ENCODE peak calls at places on chromosomes 11 and 22, in nine cellular contexts. F, I, M, G, Q, O, B, Z and U are unnamed samples.

GRCh38 chr11:27677108-27677507 is 23.1 kb downstream of the BDNF start:
- DNase-seq in B (no peak), G (no peak), O (no peak), I (no peak), M (no peak), Z (no peak), F (no peak), Q (no peak), U (no peak)

GRCh38 chr11:65083834-65084597 is at the start of the genes CDCA5 and ZFPL1:
- DNase-seq in O (peak), Z (peak), Q (peak), G (peak), M (peak), I (peak), B (peak), F (peak), U (peak)

GRCh38 chr11:110908401-110909106 is 196.3 kb upstream of the ARHGAP20 start:
- DNase-seq in B (no peak), M (no peak), O (no peak), Z (no peak), G (peak), Q (peak), I (peak), F (peak), U (no peak)

GRCh38 chr11:85062626-85063025 is 564.5 kb downstream of the DLG2 start:
- DNase-seq in Z (no peak), B (no peak), I (no peak), M (no peak), F (no peak), G (no peak), O (no peak), Q (no peak), U (no peak)

GRCh38 chr11:15208570-15209222 is 94.0 kb downstream of the INSC start:
- DNase-seq in M (peak), B (peak), O (peak), Z (peak), Q (peak), F (peak), I (peak), G (peak), U (peak)

GRCh38 chr11:85752890-85753581 is 57.9 kb downstream of the SYTL2 start:
- DNase-seq in G (no peak), O (no peak), M (no peak), F (no peak), Q (no peak), B (no peak), Z (peak), I (no peak), U (peak)

GRCh38 chr11:60872124-60872951 is 5.0 kb downstream of the ZP1 start:
- DNase-seq in Z (no peak), M (no peak), G (peak), I (no peak), B (no peak), F (peak), Q (peak), O (peak), U (no peak)

GRCh38 chr11:95641506-95641905 is 148.1 kb downstream of the FAM76B start:
- DNase-seq in B (no peak), I (no peak), M (no peak), O (peak), Z (no peak), Q (peak), F (no peak), G (no peak), U (peak)

GRCh38 chr22:39920134-39920743 is 19.4 kb downstream of the GRAP2 start:
- DNase-seq in G (no peak), Q (no peak), M (no peak), F (no peak), B (no peak), Z (no peak), O (no peak), I (no peak), U (peak)

GRCh38 chr22:32803020-32803758 is 1.7 kb downstream of the TIMP3 start:
- DNase-seq in O (peak), G (no peak), B (no peak), Q (peak), M (no peak), I (no peak), F (no peak), Z (no peak), U (no peak)

GRCh38 chr11:43366597-43367121 is 7.9 kb downstream of the TTC17 start:
- DNase-seq in Q (no peak), I (no peak), B (no peak), F (no peak), G (peak), Z (no peak), M (no peak), O (no peak), U (no peak)

GRCh38 chr22:19942071-19942885 is 660 bp upstream of the TXNRD2 start:
- DNase-seq in I (peak), O (peak), B (peak), F (peak), G (peak), M (no peak), Z (peak), Q (peak), U (no peak)

GRCh38 chr22:36075724-36076123 is 47.1 kb upstream of the RBFOX2 start:
- DNase-seq in F (no peak), G (no peak), O (no peak), M (no peak), Q (no peak), Z (no peak), I (no peak), B (no peak), U (no peak)

GRCh38 chr11:78549624-78550409 is 24.8 kb downstream of the NARS2 start:
- DNase-seq in I (no peak), F (no peak), O (no peak), G (no peak), Q (no peak), Z (no peak), B (no peak), M (peak), U (no peak)

GRCh38 chr22:30859714-30860095 is 108.9 kb downstream of the MORC2 start:
- DNase-seq in B (no peak), Q (no peak), I (no peak), G (no peak), M (no peak), F (no peak), Z (no peak), O (peak), U (no peak)

GRCh38 chr11:123202155-123202714 is 7.2 kb upstream of the CLMP start:
- DNase-seq in O (no peak), F (peak), G (peak), I (no peak), Q (peak), M (no peak), Z (no peak), B (no peak), U (no peak)

GRCh38 chr11:103091441-103091809 is 535 bp downstream of the DCUN1D5 start:
- DNase-seq in F (peak), G (peak), Q (peak), I (peak), B (peak), M (peak), Z (peak), O (no peak), U (no peak)

GRCh38 chr11:97743205-97743742 is 1277.5 kb upstream of the CNTN5 start:
- DNase-seq in Z (no peak), M (no peak), G (peak), I (no peak), B (no peak), F (peak), Q (peak), O (no peak), U (no peak)

GRCh38 chr11:94740083-94740974 is 27.8 kb upstream of the AMOTL1 start:
- DNase-seq in M (peak), B (no peak), Z (peak), I (no peak), O (peak), F (peak), G (no peak), Q (no peak), U (no peak)

GRCh38 chr11:7600205-7600775 is 73.0 kb downstream of the CYB5R2 start:
- DNase-seq in B (peak), I (no peak), Q (peak), O (peak), F (peak), Z (no peak), G (peak), M (no peak), U (no peak)

GRCh38 chr11:8870461-8871282 is 40.3 kb upstream of the AKIP1 start:
- DNase-seq in I (no peak), B (peak), Z (peak), F (peak), G (peak), Q (peak), M (peak), O (peak), U (no peak)

GRCh38 chr22:50305658-50306566 is 1.5 kb downstream of the PLXNB2 start:
- DNase-seq in B (peak), F (peak), I (no peak), M (peak), Q (peak), Z (peak), O (peak), G (peak), U (no peak)

GRCh38 chr22:36728505-36728904 is 25.0 kb upstream of the CACNG2 start:
- DNase-seq in G (no peak), Z (no peak), Q (no peak), M (no peak), I (no peak), F (no peak), O (no peak), B (no peak), U (no peak)

GRCh38 chr22:49260681-49261580 is 566.7 kb downstream of the BRD1 start:
- DNase-seq in Z (no peak), F (no peak), I (no peak), Q (no peak), G (no peak), B (no peak), O (peak), M (no peak), U (no peak)

GRCh38 chr11:17991799-17992433 is 20.9 kb downstream of the SERGEF start:
- DNase-seq in I (peak), M (peak), F (peak), Q (peak), O (no peak), B (peak), G (no peak), Z (no peak), U (peak)

GRCh38 chr22:37533995-37534394 is 14.8 kb upstream of the CARD10 start:
- DNase-seq in I (no peak), O (no peak), Q (peak), B (no peak), F (peak), Z (no peak), G (peak), M (no peak), U (no peak)

GRCh38 chr11:121829159-121829643 is 286.8 kb downstream of the BLID start:
- DNase-seq in M (no peak), Q (peak), F (peak), Z (no peak), O (peak), B (no peak), G (peak), I (no peak), U (no peak)

GRCh38 chr11:120766318-120766717 is 254.8 kb downstream of the GRIK4 start:
- DNase-seq in B (no peak), O (no peak), Z (no peak), M (no peak), G (no peak), F (no peak), I (no peak), Q (no peak), U (no peak)

GRCh38 chr11:78078218-78079167 is 1.2 kb downstream of the NDUFC2 start:
- DNase-seq in F (no peak), B (no peak), O (no peak), G (no peak), I (peak), M (peak), Q (no peak), Z (no peak), U (no peak)

GRCh38 chr11:128587415-128587814 is at the start of gene ETS1:
- DNase-seq in Z (no peak), F (no peak), M (peak), Q (no peak), B (peak), G (no peak), O (no peak), I (no peak), U (no peak)

DNA sequence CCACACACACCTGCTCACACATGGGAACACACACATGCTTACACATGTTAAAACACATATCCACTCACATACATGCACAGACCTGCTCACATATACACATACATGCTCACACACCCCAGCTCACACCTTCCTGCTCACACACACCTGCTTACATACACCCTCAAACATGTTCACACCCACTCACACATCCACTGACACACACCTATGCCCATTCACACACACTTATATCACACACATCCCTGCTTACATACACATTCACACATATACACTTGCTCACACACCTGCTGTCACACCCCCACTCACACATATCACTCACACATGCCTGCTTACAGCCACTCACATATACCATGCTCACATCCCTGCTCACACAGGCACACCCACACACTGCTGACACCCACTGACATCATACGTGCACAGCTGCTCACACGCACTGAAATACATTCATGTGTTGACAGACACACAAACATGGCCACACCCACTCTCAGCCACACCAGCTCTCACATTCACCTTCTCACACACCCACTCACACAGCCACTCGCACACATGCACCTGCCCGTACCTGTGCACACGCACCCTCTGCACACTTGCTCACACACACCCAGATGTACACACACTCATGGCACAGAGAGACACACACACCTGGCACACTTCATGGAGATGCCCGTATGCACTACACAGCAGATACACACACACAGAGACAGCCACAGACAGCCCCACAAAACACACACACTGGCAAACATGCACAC is 5.7 kb upstream of the MYBPC3 start:
- DNase-seq in Z (peak), B (no peak), I (no peak), O (no peak), G (no peak), Q (no peak), M (no peak), F (no peak), U (no peak)
- H3K4me3 ChIP-seq in Z (no peak), B (no peak), I (no peak), O (no peak), G (no peak), Q (no peak), M (no peak), F (no peak), U (no peak)

DNA sequence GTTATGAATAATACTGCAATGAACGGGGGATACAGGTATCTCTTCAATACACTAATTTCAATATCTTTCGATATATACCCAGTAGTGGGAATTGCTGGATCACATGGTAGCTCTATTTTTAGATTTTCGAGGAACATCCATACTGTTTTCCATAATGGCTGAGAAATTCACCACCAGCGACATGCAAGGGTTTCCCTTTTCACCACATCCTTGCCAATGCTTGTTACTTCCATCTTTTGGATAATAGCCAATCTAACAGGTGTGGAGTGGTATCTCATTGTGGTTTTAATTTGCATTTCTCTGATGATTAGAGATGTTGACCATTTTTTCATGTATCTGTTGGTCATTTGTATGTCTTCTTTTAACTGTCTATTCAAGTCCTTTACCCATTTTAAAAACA is 5.9 kb downstream of the IL10RA start:
- DNase-seq in Z (no peak), O (no peak), M (no peak), F (no peak), I (peak), G (no peak), Q (no peak), B (no peak), U (no peak)
- H3K4me3 ChIP-seq in Z (no peak), O (no peak), M (no peak), F (no peak), I (peak), G (no peak), Q (no peak), B (no peak), U (peak)

GRCh38 chr22:29206372-29207230 is 905 bp downstream of the EMID1 start:
- DNase-seq in B (no peak), F (no peak), G (no peak), M (no peak), Z (no peak), Q (no peak), I (no peak), O (no peak), U (no peak)

GRCh38 chr22:29205598-29206371 is at the start of gene EMID1:
- DNase-seq in I (no peak), O (no peak), M (peak), B (no peak), F (peak), G (no peak), Z (peak), Q (no peak), U (no peak)

GRCh38 chr22:29207562-29208501 is 2.1 kb downstream of the EMID1 start:
- DNase-seq in G (no peak), F (no peak), B (no peak), Q (no peak), I (no peak), M (no peak), Z (no peak), O (no peak), U (no peak)

GRCh38 chr22:29208502-29208862 is 2.8 kb downstream of the EMID1 start:
- DNase-seq in Q (no peak), B (no peak), I (no peak), Z (no peak), M (peak), O (no peak), F (no peak), G (no peak), U (no peak)

DNA sequence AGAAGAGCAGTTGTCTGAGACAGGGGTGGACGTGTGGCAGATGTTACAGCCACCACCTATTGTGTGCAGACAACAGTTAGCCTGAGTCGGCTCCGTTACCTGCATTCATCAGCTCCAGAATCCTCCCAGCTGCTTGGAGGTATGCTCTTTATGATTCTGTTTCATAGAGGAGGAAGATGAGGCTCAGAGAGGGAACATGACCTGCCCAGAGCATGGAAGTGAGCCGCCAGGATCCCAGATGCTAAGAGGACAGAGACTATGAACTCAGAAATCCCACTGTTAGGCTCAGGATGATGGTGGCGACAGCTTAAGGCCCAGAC is 1.5 kb downstream of the EMID1 start:
- DNase-seq in F (no peak), Q (no peak), M (no peak), G (no peak), I (no peak), Z (no peak), B (no peak), O (no peak), U (no peak)
- H3K4me3 ChIP-seq in F (no peak), Q (no peak), M (no peak), G (no peak), I (no peak), Z (peak), B (no peak), O (no peak), U (no peak)

GRCh38 chr11:124482362-124483147 is 37.1 kb upstream of the OR8B8 start:
- DNase-seq in M (no peak), G (peak), O (no peak), B (no peak), Q (no peak), F (peak), I (no peak), Z (no peak), U (no peak)

GRCh38 chr11:124483422-124483821 is 37.9 kb upstream of the OR8B8 start:
- DNase-seq in Z (no peak), O (no peak), I (no peak), F (no peak), B (no peak), Q (no peak), G (no peak), M (peak), U (no peak)

DNA sequence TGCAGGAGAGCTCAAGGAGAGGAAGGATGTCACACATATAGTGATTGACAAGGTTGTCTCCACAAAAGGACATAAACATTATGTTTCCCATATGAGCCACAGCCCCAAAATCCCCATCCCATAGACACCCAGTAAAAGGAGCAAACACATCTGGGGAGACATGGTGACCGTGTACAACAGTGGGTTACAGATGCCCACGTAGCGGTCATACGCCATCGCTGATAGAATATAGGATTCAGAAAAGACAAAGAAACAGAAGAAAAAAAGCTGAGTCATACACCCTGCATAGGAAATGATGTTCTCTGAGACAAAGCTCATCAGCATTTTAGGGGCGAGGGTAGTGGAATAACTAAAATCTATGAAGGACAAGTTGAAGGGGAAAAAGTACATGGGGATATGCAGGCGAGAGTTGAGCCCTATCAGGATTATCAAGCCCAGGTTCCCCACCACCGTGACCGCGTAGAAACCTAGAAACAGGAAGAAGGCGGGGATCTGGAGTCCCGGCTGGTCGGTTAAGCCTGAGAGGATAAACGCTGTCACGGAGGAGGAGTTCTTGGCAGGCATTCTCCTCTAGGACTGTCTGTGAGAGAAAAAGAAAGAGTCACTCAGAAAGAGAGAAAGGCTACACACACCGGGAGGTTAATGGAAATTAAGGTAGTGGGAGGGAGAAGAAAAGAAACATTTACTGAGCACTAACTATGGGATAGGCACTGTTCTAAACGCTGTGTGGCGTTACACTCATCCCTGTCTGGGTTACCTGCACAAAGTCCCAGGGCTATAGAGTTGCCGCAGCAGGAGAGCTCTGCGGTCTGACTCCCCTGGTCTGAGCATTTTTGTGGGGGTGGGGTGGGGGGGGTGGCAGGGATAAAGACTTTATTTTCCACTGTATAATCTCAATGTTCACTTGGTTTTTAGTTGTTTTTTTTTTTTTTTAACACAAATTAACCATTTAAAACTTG is 36.1 kb upstream of the OR8B8 start:
- DNase-seq in O (no peak), G (peak), B (peak), M (peak), I (peak), F (peak), Q (peak), Z (no peak), U (no peak)
- H3K4me3 ChIP-seq in O (peak), G (peak), B (peak), M (peak), I (peak), F (peak), Q (peak), Z (peak), U (no peak)

GRCh38 chr11:13208921-13209320 is 68.7 kb upstream of the BMAL1 start:
- DNase-seq in I (no peak), O (no peak), Z (no peak), B (no peak), Q (no peak), G (no peak), M (no peak), F (peak), U (no peak)
- H3K4me3 ChIP-seq in I (no peak), O (no peak), Z (no peak), B (no peak), Q (no peak), G (no peak), M (no peak), F (no peak), U (no peak)